ENCODE peak calls at places on chromosomes 3 and 15, in eight cellular contexts. I is HCEC 1CT, T is T-helper 22 cell, G is COR-L47, P is heart left ventricle, O is substantia nigra, N is small intestine, C is H54. F is an unnamed sample.

GRCh38 chr3:45943207-45943846 is at the start of gene CXCR6:
- DNase-seq in I (no peak), T (peak), G (no peak), P (no peak), O (no peak), N (peak), C (no peak), F (no peak)

GRCh38 chr3:120181632-120182031 is 87.4 kb upstream of the GSK3B start:
- DNase-seq in I (no peak), T (no peak), G (peak), P (no peak), O (no peak), N (peak), C (no peak), F (no peak)

GRCh38 chr3:27756877-27757276 is 34.8 kb upstream of the EOMES start:
- DNase-seq in I (peak), T (no peak), G (no peak), P (no peak), O (no peak), N (no peak), C (no peak), F (no peak)

GRCh38 chr3:127992127-127992526 is 60.1 kb upstream of the SEC61A1 start:
- DNase-seq in I (no peak), T (no peak), G (no peak), P (no peak), O (no peak), N (no peak), C (no peak), F (no peak)

GRCh38 chr15:51192560-51193280 is 98.0 kb upstream of the TNFAIP8L3 start:
- DNase-seq in I (peak), T (peak), G (peak), P (peak), O (peak), N (peak), C (peak), F (peak)

GRCh38 chr3:37056826-37057225 is 63.5 kb downstream of the MLH1 start:
- DNase-seq in I (no peak), T (no peak), G (no peak), P (no peak), O (no peak), N (no peak), C (no peak), F (no peak)

GRCh38 chr3:137410028-137410427 is 354.1 kb upstream of the SOX14 start:
- DNase-seq in I (no peak), T (no peak), G (no peak), P (no peak), O (no peak), N (no peak), C (no peak), F (no peak)

GRCh38 chr3:89702404-89702803 is 595.0 kb downstream of the EPHA3 start:
- DNase-seq in I (no peak), T (no peak), G (no peak), P (no peak), O (no peak), N (no peak), C (no peak), F (no peak)

GRCh38 chr3:155890671-155891190 is 20.3 kb downstream of the GMPS start:
- DNase-seq in I (peak), T (no peak), G (peak), P (no peak), O (no peak), N (peak), C (no peak), F (no peak)

GRCh38 chr15:95086543-95087252 is 855.3 kb downstream of the MCTP2 start:
- DNase-seq in I (peak), T (no peak), G (no peak), P (no peak), O (no peak), N (no peak), C (no peak), F (no peak)

F was measured in T-helper 17 cell.